ENCODE peak calls at places on chromosomes 12 and 14, in ten cellular contexts. G is cardiac muscle cell, Z is HFFc6, F is K562, C is neural progenitor cell, O is WTC11, X is AG09309, B is GM13976, U is glutamatergic neuron, Q is breast epithelium. J is an unnamed sample.

GRCh38 chr12:25982416-25982815 is 23.9 kb downstream of the RASSF8 start:
- DNase-seq in G (no peak), Z (no peak), F (no peak), C (no peak), O (no peak), X (no peak), B (no peak), U (no peak), Q (no peak), J (no peak)

GRCh38 chr12:29317556-29318363 is 63.2 kb downstream of the ERGIC2 start:
- DNase-seq in G (peak), Z (peak), F (peak), C (peak), O (peak), X (no peak), B (peak), U (no peak), Q (no peak), J (peak)

GRCh38 chr14:75604979-75605825 is 26.8 kb downstream of the FLVCR2 start:
- DNase-seq in G (peak), Z (no peak), F (peak), C (no peak), O (no peak), X (no peak), B (no peak), U (no peak), Q (no peak), J (no peak)

GRCh38 chr14:100770605-100771120 is 44.0 kb downstream of the DLK1 start:
- DNase-seq in G (no peak), Z (no peak), F (peak), C (no peak), O (no peak), X (no peak), B (no peak), U (no peak), Q (peak), J (no peak)

GRCh38 chr12:103840881-103841689 is at the start of gene NT5DC3:
- DNase-seq in G (peak), Z (peak), F (peak), C (peak), O (peak), X (peak), B (peak), U (peak), Q (peak), J (peak)

GRCh38 chr12:8996682-8997405 is 7.5 kb downstream of the KLRG1 start:
- DNase-seq in G (peak), Z (peak), F (peak), C (no peak), O (no peak), X (no peak), B (peak), U (no peak), Q (no peak), J (no peak)

GRCh38 chr12:131830335-131831020 is 2.3 kb downstream of the MMP17 start:
- DNase-seq in G (peak), Z (peak), F (peak), C (peak), O (peak), X (peak), B (peak), U (peak), Q (peak), J (peak)

GRCh38 chr14:103695331-103696026 is 19.8 kb downstream of the XRCC3 start:
- DNase-seq in G (no peak), Z (no peak), F (no peak), C (no peak), O (no peak), X (no peak), B (no peak), U (no peak), Q (no peak), J (no peak)

GRCh38 chr12:130480887-130481286 is 143.2 kb downstream of the PIWIL1 start:
- DNase-seq in G (no peak), Z (no peak), F (no peak), C (no peak), O (no peak), X (no peak), B (no peak), U (no peak), Q (no peak), J (no peak)

GRCh38 chr14:84343637-84344036 is 1186.3 kb upstream of the FLRT2 start:
- DNase-seq in G (peak), Z (no peak), F (no peak), C (no peak), O (no peak), X (no peak), B (no peak), U (no peak), Q (no peak), J (no peak)

GRCh38 chr12:57630891-57631433 is 2.0 kb downstream of the B4GALNT1 start:
- DNase-seq in G (no peak), Z (no peak), F (no peak), C (peak), O (no peak), X (no peak), B (peak), U (no peak), Q (no peak), J (no peak)

GRCh38 chr14:101202627-101203404 is 299.3 kb upstream of the RTL1 start:
- DNase-seq in G (no peak), Z (no peak), F (no peak), C (no peak), O (no peak), X (no peak), B (no peak), U (no peak), Q (peak), J (no peak)

GRCh38 chr14:50303744-50304471 is 8.1 kb downstream of the L2HGDH start:
- DNase-seq in G (peak), Z (no peak), F (peak), C (no peak), O (no peak), X (peak), B (no peak), U (no peak), Q (no peak), J (no peak)

GRCh38 chr14:61753631-61754030 is 8.6 kb upstream of the SNAPC1 start:
- DNase-seq in G (peak), Z (peak), F (peak), C (no peak), O (no peak), X (no peak), B (no peak), U (no peak), Q (no peak), J (no peak)

GRCh38 chr14:94601961-94602391 is 10.2 kb upstream of the SERPINA3 start:
- DNase-seq in G (peak), Z (no peak), F (peak), C (no peak), O (no peak), X (peak), B (no peak), U (no peak), Q (no peak), J (no peak)

GRCh38 chr14:92309968-92310367 is 13.0 kb upstream of the SLC24A4 start:
- DNase-seq in G (no peak), Z (no peak), F (no peak), C (no peak), O (no peak), X (no peak), B (no peak), U (no peak), Q (no peak), J (no peak)

GRCh38 chr12:111457577-111457976 is 51.9 kb downstream of the SH2B3 start:
- DNase-seq in G (no peak), Z (no peak), F (no peak), C (no peak), O (no peak), X (no peak), B (no peak), U (no peak), Q (no peak), J (no peak)

GRCh38 chr14:72443256-72443655 is 450.6 kb downstream of the DPF3 start:
- DNase-seq in G (no peak), Z (no peak), F (no peak), C (no peak), O (no peak), X (no peak), B (no peak), U (no peak), Q (no peak), J (no peak)

GRCh38 chr14:65910108-65910507 is 497.6 kb downstream of the FUT8 start:
- DNase-seq in G (peak), Z (peak), F (no peak), C (no peak), O (no peak), X (peak), B (no peak), U (no peak), Q (no peak), J (no peak)

GRCh38 chr12:57037264-57037663 is 12.7 kb downstream of the MYO1A start:
- DNase-seq in G (no peak), Z (no peak), F (no peak), C (no peak), O (no peak), X (no peak), B (no peak), U (no peak), Q (no peak), J (no peak)

GRCh38 chr14:84250863-84251262 is 1279.1 kb upstream of the FLRT2 start:
- DNase-seq in G (peak), Z (no peak), F (no peak), C (no peak), O (no peak), X (no peak), B (no peak), U (no peak), Q (no peak), J (no peak)

GRCh38 chr12:89324437-89324836 is 27.9 kb downstream of the DUSP6 start:
- DNase-seq in G (no peak), Z (no peak), F (no peak), C (no peak), O (no peak), X (no peak), B (no peak), U (no peak), Q (no peak), J (no peak)

GRCh38 chr12:91801048-91801447 is 344.6 kb downstream of the BTG1 start:
- DNase-seq in G (no peak), Z (no peak), F (no peak), C (no peak), O (no peak), X (no peak), B (no peak), U (no peak), Q (no peak), J (no peak)

GRCh38 chr12:3193755-3194154 is 116.6 kb downstream of the TSPAN9 start:
- DNase-seq in G (no peak), Z (no peak), F (no peak), C (no peak), O (no peak), X (no peak), B (no peak), U (no peak), Q (no peak), J (no peak)

GRCh38 chr14:84453541-84453940 is 1076.4 kb upstream of the FLRT2 start:
- DNase-seq in G (peak), Z (no peak), F (no peak), C (no peak), O (no peak), X (no peak), B (no peak), U (no peak), Q (no peak), J (no peak)

GRCh38 chr14:26383286-26383685 is 214.5 kb downstream of the NOVA1 start:
- DNase-seq in G (no peak), Z (no peak), F (no peak), C (no peak), O (no peak), X (no peak), B (no peak), U (no peak), Q (no peak), J (no peak)

GRCh38 chr14:105012171-105012985 is 8.5 kb downstream of the CDCA4 start:
- DNase-seq in G (no peak), Z (no peak), F (no peak), C (no peak), O (no peak), X (no peak), B (no peak), U (no peak), Q (no peak), J (no peak)

GRCh38 chr12:67943295-67943892 is 45.9 kb upstream of the IFNG-AS1 start:
- DNase-seq in G (peak), Z (peak), F (peak), C (peak), O (peak), X (peak), B (peak), U (peak), Q (no peak), J (peak)

GRCh38 chr12:3313066-3313465 is 177.9 kb upstream of the PRMT8 start:
- DNase-seq in G (no peak), Z (peak), F (no peak), C (no peak), O (no peak), X (peak), B (no peak), U (no peak), Q (no peak), J (no peak)

GRCh38 chr12:39441963-39442894 is 691 bp downstream of the KIF21A start:
- DNase-seq in G (peak), Z (peak), F (peak), C (peak), O (peak), X (no peak), B (peak), U (peak), Q (peak), J (peak)

GRCh38 chr12:42648061-42648460 is 58.5 kb upstream of the PRICKLE1 start:
- DNase-seq in G (no peak), Z (no peak), F (no peak), C (no peak), O (no peak), X (no peak), B (no peak), U (no peak), Q (no peak), J (no peak)

GRCh38 chr14:95675486-95675885 is 10.7 kb upstream of the TCL1B start:
- DNase-seq in G (no peak), Z (no peak), F (no peak), C (peak), O (no peak), X (no peak), B (no peak), U (peak), Q (no peak), J (no peak)

DNA sequence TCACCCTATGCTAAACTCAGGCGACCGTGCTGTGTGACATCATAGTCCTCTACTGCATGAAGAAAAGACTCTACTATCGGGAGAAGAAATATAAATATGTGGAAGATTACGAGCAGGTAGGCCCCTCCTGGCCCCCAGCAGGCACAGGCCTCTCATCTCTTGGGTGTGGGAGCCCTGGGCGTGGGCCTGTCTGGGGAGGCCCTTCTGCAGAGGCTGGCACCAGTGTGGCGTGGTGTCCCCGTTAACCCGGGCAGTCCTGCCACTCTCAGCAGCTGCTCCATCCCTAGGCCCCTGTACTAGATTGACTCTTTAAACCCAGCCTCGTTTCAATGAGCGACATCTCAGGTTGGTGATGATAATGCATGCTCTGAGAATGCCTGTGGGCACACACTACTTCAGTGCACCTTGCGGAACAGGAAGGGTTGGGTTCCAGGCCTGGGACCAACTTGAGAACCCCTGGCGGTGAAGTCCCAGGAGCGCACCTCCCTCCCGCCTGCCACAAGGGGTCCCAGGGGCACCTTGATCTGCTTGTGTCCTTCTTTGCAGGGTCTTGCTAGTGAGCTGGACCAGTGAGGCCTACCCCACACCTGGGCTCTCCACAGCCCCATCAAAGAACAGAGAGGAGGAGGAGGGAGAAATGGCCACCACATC is 23.2 kb downstream of the P2RX4 start:
- DNase-seq in G (no peak), Z (no peak), F (no peak), C (no peak), O (no peak), X (no peak), B (no peak), U (no peak), Q (no peak), J (no peak)
- TF ChIP-seq CTCF in G (no peak), Z (peak), F (no peak), C (no peak), O (no peak), X (no peak), B (no peak), U (no peak), Q (no peak), J (peak)

DNA sequence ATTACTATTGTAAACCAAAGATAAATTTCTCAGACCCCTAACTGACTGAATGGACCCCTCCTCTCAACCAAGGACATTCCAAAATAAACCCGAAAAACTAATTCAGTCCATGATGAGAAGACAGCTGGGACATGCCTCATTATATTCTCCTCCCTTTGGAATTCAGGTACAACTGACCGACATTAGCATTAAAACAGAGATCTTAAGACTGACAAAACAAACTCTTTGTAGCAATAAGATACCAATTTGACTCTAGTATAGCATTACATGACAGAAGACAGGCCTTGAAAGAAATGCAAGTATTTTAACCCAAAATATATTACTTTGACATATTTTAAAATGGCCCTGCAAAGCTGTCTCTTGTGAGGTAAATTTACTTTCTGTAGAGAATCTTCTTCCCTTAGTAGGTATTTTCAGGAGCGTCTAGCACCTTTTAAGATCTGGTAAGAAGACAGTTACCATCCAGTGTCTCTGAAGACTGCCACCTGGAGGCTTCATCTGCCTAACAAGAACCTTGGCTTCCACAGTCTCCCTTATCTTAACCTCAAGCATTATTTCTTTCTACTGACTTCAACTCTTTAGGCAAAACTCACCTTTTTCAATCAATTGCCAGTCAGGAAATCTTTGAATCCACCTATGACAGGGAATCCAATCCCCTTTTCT is 957.5 kb downstream of the SLC6A15 start:
- DNase-seq in G (peak), Z (no peak), F (no peak), C (peak), O (peak), X (no peak), B (no peak), U (no peak), Q (no peak), J (no peak)
- TF ChIP-seq CTCF in G (peak), Z (peak), F (no peak), C (peak), O (no peak), X (peak), B (peak), U (no peak), Q (no peak), J (no peak)

GRCh38 chr12:6866163-6866919 is 990 bp upstream of the TPI1 start:
- DNase-seq in G (no peak), Z (no peak), F (peak), C (peak), O (peak), X (no peak), B (no peak), U (peak), Q (no peak), J (no peak)

GRCh38 chr12:6868211-6869048 is 1.1 kb downstream of the TPI1 start:
- DNase-seq in G (peak), Z (peak), F (peak), C (peak), O (no peak), X (no peak), B (no peak), U (peak), Q (no peak), J (no peak)

GRCh38 chr12:6869049-6870021 is 2.0 kb downstream of the TPI1 start:
- DNase-seq in G (peak), Z (peak), F (peak), C (peak), O (peak), X (no peak), B (peak), U (peak), Q (peak), J (peak)

GRCh38 chr12:6866920-6867406 is 368 bp upstream of the TPI1 start:
- DNase-seq in G (no peak), Z (no peak), F (no peak), C (no peak), O (peak), X (no peak), B (no peak), U (no peak), Q (no peak), J (no peak)

GRCh38 chr12:6867407-6868210 is at the start of gene TPI1:
- DNase-seq in G (peak), Z (peak), F (peak), C (peak), O (peak), X (no peak), B (peak), U (peak), Q (peak), J (peak)
- TF ChIP-seq CTCF in G (peak), Z (peak), F (peak), C (no peak), O (no peak), X (no peak), B (no peak), U (no peak), Q (peak), J (no peak)

GRCh38 chr14:73742520-73743238 is 28.5 kb upstream of the PNMA1 start:
- DNase-seq in G (no peak), Z (no peak), F (no peak), C (no peak), O (no peak), X (no peak), B (no peak), U (no peak), Q (no peak), J (no peak)

GRCh38 chr14:73741876-73742519 is 27.8 kb upstream of the PNMA1 start:
- DNase-seq in G (no peak), Z (no peak), F (no peak), C (no peak), O (no peak), X (no peak), B (no peak), U (no peak), Q (no peak), J (no peak)

GRCh38 chr14:73740921-73741326 is 26.7 kb upstream of the PNMA1 start:
- DNase-seq in G (peak), Z (no peak), F (peak), C (no peak), O (peak), X (no peak), B (no peak), U (no peak), Q (peak), J (no peak)

GRCh38 chr14:73739899-73740685 is 25.9 kb upstream of the PNMA1 start:
- DNase-seq in G (no peak), Z (no peak), F (no peak), C (no peak), O (no peak), X (no peak), B (no peak), U (no peak), Q (no peak), J (no peak)

GRCh38 chr14:73741386-73741875 is 27.2 kb upstream of the PNMA1 start:
- DNase-seq in G (peak), Z (peak), F (peak), C (peak), O (peak), X (no peak), B (peak), U (no peak), Q (no peak), J (no peak)
- TF ChIP-seq CTCF in G (no peak), Z (no peak), F (peak), C (no peak), O (no peak), X (no peak), B (no peak), U (no peak), Q (no peak), J (no peak)

GRCh38 chr12:125351788-125352187 is 286.6 kb downstream of the AACS start:
- DNase-seq in G (no peak), Z (no peak), F (no peak), C (no peak), O (no peak), X (no peak), B (no peak), U (no peak), Q (no peak), J (no peak)

GRCh38 chr12:125343649-125344048 is 278.4 kb downstream of the AACS start:
- DNase-seq in G (no peak), Z (no peak), F (no peak), C (no peak), O (no peak), X (no peak), B (no peak), U (no peak), Q (no peak), J (no peak)

GRCh38 chr12:125340791-125341190 is 275.6 kb downstream of the AACS start:
- DNase-seq in G (peak), Z (peak), F (no peak), C (no peak), O (no peak), X (peak), B (no peak), U (no peak), Q (no peak), J (no peak)

GRCh38 chr12:125341422-125341821 is 276.2 kb downstream of the AACS start:
- DNase-seq in G (no peak), Z (no peak), F (no peak), C (no peak), O (no peak), X (no peak), B (no peak), U (no peak), Q (no peak), J (no peak)

DNA sequence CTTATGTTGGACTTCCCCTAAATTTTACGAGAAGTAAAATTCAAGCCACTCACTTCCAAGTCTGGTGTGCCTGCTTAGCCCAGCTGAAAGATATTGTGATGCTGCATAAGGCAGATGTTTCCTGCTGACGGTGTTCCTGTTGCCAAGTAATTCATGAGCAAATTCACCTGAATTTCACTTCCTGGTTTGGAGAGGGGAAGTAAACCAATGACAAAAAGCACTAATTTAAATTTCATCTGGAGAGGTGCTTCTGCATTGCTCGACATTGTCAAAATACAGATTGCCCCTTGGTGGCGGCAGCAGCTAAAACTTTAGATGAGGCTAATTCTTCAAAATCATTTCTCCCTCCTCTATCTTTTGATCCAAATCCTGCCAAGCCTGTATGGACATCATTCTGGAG is 281.1 kb downstream of the AACS start:
- DNase-seq in G (no peak), Z (no peak), F (no peak), C (no peak), O (no peak), X (no peak), B (no peak), U (no peak), Q (no peak), J (no peak)
- TF ChIP-seq CTCF in G (no peak), Z (no peak), F (no peak), C (peak), O (no peak), X (no peak), B (peak), U (no peak), Q (no peak), J (no peak)

J was measured in neural crest cell.